ENCODE peak calls at places on chromosomes 6 and 20, in six cellular contexts. N is A673, J is GM19239, M is hypothalamus, T is HTR-8/SVneo, S is endothelial cell. X is an unnamed sample.

GRCh38 chr20:4592316-4593148 is 129.2 kb upstream of the PRND start:
- DNase-seq in N (peak), J (peak), M (no peak), T (peak), S (peak), X (peak)

GRCh38 chr6:108707328-108707976 is 140.8 kb upstream of the ARMC2 start:
- DNase-seq in N (no peak), J (no peak), M (no peak), T (no peak), S (no peak), X (no peak)

GRCh38 chr6:43628392-43629103 is 516 bp downstream of the GTPBP2 start:
- DNase-seq in N (peak), J (no peak), M (peak), T (peak), S (peak), X (peak)

GRCh38 chr6:110528051-110528929 is 51.9 kb upstream of the SLC22A16 start:
- DNase-seq in N (peak), J (peak), M (peak), T (peak), S (peak), X (peak)

GRCh38 chr6:44416103-44416502 is 28.6 kb downstream of the CDC5L start:
- DNase-seq in N (no peak), J (no peak), M (no peak), T (peak), S (no peak), X (no peak)

GRCh38 chr6:26032387-26033131 is 54.7 kb upstream of the HFE start:
- DNase-seq in N (peak), J (no peak), M (no peak), T (no peak), S (no peak), X (peak)

GRCh38 chr20:25668446-25668845 is 28.2 kb downstream of the ZNF337 start:
- DNase-seq in N (no peak), J (no peak), M (no peak), T (no peak), S (no peak), X (peak)

GRCh38 chr6:29887330-29887818 is 55.0 kb upstream of the HLA-A start:
- DNase-seq in N (no peak), J (peak), M (peak), T (no peak), S (no peak), X (no peak)

GRCh38 chr20:59305898-59306640 is 5.7 kb downstream of the EDN3 start:
- DNase-seq in N (no peak), J (no peak), M (no peak), T (no peak), S (no peak), X (no peak)

GRCh38 chr20:43916073-43916874 is 1.6 kb downstream of the TOX2 start:
- DNase-seq in N (peak), J (no peak), M (no peak), T (no peak), S (peak), X (no peak)

GRCh38 chr6:148818939-148819575 is 72.2 kb downstream of the UST start:
- DNase-seq in N (no peak), J (no peak), M (no peak), T (peak), S (no peak), X (no peak)

GRCh38 chr20:63376283-63377250 is 15.4 kb upstream of the CHRNA4 start:
- DNase-seq in N (no peak), J (no peak), M (no peak), T (no peak), S (no peak), X (no peak)

GRCh38 chr6:143740213-143740612 is 62.4 kb downstream of the PHACTR2 start:
- DNase-seq in N (no peak), J (no peak), M (no peak), T (no peak), S (no peak), X (no peak)

GRCh38 chr6:131258010-131258652 is 122.9 kb downstream of the AKAP7 start:
- DNase-seq in N (no peak), J (no peak), M (no peak), T (no peak), S (no peak), X (no peak)

GRCh38 chr6:54493138-54493537 is 184.9 kb downstream of the TINAG start:
- DNase-seq in N (no peak), J (no peak), M (no peak), T (peak), S (no peak), X (no peak)

GRCh38 chr6:147821266-147821665 is 312.8 kb downstream of the SAMD5 start:
- DNase-seq in N (no peak), J (no peak), M (no peak), T (no peak), S (no peak), X (no peak)

GRCh38 chr20:18055261-18055660 is 2.5 kb downstream of the OVOL2 start:
- DNase-seq in N (no peak), J (peak), M (no peak), T (no peak), S (no peak), X (no peak)

GRCh38 chr6:110689275-110689935 is 125.9 kb downstream of the CDK19 start:
- DNase-seq in N (peak), J (no peak), M (no peak), T (no peak), S (no peak), X (no peak)